ENCODE peak calls at places on chromosome 17, in six cellular contexts. D is K562, G is heart left ventricle, V is thyroid gland, L is uterus, H is GM12892. T is an unnamed sample.

GRCh38 chr17:38741853-38742421 is 6.2 kb downstream of the PCGF2 start:
- DNase-seq in H (no peak), D (no peak), L (peak), V (peak), G (peak), T (no peak)

GRCh38 chr17:55668581-55668980 is 54.1 kb downstream of the TMEM100 start:
- DNase-seq in L (no peak), V (peak), D (no peak), G (no peak), H (no peak), T (no peak)

GRCh38 chr17:78528541-78528940 is 48.7 kb downstream of the DNAH17 start:
- DNase-seq in L (no peak), G (no peak), H (no peak), D (peak), V (no peak), T (no peak)

GRCh38 chr17:1644493-1645206 is 882 bp downstream of the SCARF1 start:
- DNase-seq in G (peak), D (no peak), L (no peak), V (no peak), H (peak), T (peak)

GRCh38 chr17:81349397-81350319 is 45.6 kb upstream of the BAHCC1 start:
- DNase-seq in G (no peak), L (no peak), D (peak), V (no peak), H (no peak), T (no peak)

GRCh38 chr17:32802306-32802705 is 74.6 kb downstream of the MYO1D start:
- DNase-seq in L (no peak), G (no peak), D (no peak), V (no peak), H (no peak), T (no peak)

GRCh38 chr17:42843358-42843934 is 934 bp upstream of the AOC2 start:
- DNase-seq in H (no peak), D (peak), V (peak), G (no peak), L (no peak), T (peak)

GRCh38 chr17:5788266-5788900 is 204.1 kb upstream of the NLRP1 start:
- DNase-seq in H (no peak), G (no peak), D (no peak), V (no peak), L (no peak), T (peak)

GRCh38 chr17:79826210-79826680 is 13.0 kb downstream of the CBX4 start:
- DNase-seq in G (no peak), L (no peak), D (peak), V (no peak), H (no peak), T (no peak)

GRCh38 chr17:36742267-36743000 is 141.1 kb downstream of the MRM1 start:
- DNase-seq in V (no peak), L (no peak), D (no peak), G (no peak), H (no peak), T (no peak)

GRCh38 chr17:18025596-18026407 is 13.2 kb downstream of the ATPAF2 start:
- DNase-seq in G (no peak), L (no peak), D (peak), H (peak), V (no peak), T (peak)

GRCh38 chr17:38564869-38565268 is 40.9 kb downstream of the SRCIN1 start:
- DNase-seq in H (no peak), D (peak), G (no peak), L (no peak), V (no peak), T (no peak)

GRCh38 chr17:35094902-35095301 is 24.8 kb downstream of the RAD51D start:
- DNase-seq in G (no peak), D (no peak), V (no peak), H (no peak), L (no peak), T (peak)

GRCh38 chr17:16439867-16440351 is 24.5 kb downstream of the TRPV2 start:
- DNase-seq in V (no peak), D (no peak), L (no peak), G (no peak), H (no peak), T (no peak)

GRCh38 chr17:2734939-2735338 is 14.5 kb downstream of the CCDC92B start:
- DNase-seq in L (no peak), G (no peak), V (no peak), D (no peak), H (no peak), T (no peak)

GRCh38 chr17:14429084-14429483 is 128.2 kb downstream of the HS3ST3B1 start:
- DNase-seq in D (no peak), L (no peak), G (no peak), V (no peak), H (no peak), T (no peak)

GRCh38 chr17:1107777-1108559 is 71.8 kb downstream of the ABR start:
- DNase-seq in G (peak), D (no peak), L (no peak), H (no peak), V (no peak), T (no peak)

GRCh38 chr17:38703742-38704644 is 1.1 kb upstream of the MLLT6 start:
- DNase-seq in V (peak), D (peak), L (peak), H (peak), G (peak), T (no peak)

GRCh38 chr17:53420035-53420641 is 402.6 kb upstream of the KIF2B start:
- DNase-seq in L (no peak), H (no peak), V (no peak), G (no peak), D (no peak), T (no peak)

GRCh38 chr17:73311428-73311780 is 397 bp downstream of the CDC42EP4 start:
- DNase-seq in V (no peak), H (no peak), D (no peak), L (no peak), G (peak), T (no peak)

GRCh38 chr17:73309727-73310555 is 1.9 kb downstream of the CDC42EP4 start:
- DNase-seq in V (peak), L (no peak), G (peak), D (peak), H (no peak), T (no peak)

GRCh38 chr17:73315481-73315880 is 3.7 kb upstream of the CDC42EP4 start:
- DNase-seq in L (no peak), V (no peak), G (no peak), D (no peak), H (no peak), T (no peak)

GRCh38 chr17:73313526-73314127 is 1.8 kb upstream of the CDC42EP4 start:
- DNase-seq in H (no peak), V (no peak), G (no peak), D (no peak), L (no peak), T (no peak)

DNA sequence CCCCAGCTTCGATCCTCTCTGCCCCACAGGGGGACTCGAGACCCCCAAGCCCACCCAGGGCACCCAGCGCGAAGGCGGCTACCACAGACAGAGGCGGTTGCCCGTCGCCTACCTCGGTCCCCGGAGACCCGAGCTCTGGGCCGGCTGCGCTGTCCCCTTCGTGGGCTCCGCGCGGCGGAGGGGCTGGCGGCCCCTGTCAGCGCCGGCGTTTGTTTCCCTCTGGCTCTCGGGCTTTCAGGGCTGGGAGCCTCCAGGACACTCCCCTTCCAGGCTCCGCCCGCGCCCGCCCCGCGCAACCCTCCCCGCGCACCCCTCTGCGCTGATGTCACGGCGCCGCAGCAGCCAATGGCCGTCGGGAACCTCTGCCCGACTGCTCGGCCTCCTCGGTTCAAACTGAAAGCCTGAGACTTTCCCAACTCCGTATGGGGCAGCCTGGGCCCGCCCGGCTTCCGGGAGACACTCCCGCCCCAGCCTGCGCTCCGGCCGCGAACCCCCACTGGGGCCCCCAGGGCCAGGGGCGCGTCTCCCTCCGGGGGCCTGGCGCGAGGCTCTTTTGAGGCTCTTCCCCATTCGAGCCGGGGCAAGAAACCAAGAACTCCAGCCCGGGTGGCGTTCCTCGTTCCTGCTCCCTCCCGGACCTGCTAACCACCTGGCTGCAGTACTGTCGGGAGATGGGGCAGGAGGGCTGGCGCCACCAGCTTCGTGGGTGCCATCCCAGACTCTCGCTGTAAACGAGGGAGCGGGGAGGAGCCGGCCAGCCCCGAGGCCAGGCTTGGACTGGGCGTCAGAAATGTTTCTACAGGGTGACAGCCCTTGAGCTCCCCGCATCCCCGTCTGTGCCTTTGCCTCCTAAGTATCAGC is at the start of gene CDC42EP4:
- DNase-seq in H (peak), G (peak), L (peak), V (peak), D (peak), T (peak)
- TF ChIP-seq POLR2A in H (peak), G (peak), L (peak), V (peak), D (peak), T (peak)

DNA sequence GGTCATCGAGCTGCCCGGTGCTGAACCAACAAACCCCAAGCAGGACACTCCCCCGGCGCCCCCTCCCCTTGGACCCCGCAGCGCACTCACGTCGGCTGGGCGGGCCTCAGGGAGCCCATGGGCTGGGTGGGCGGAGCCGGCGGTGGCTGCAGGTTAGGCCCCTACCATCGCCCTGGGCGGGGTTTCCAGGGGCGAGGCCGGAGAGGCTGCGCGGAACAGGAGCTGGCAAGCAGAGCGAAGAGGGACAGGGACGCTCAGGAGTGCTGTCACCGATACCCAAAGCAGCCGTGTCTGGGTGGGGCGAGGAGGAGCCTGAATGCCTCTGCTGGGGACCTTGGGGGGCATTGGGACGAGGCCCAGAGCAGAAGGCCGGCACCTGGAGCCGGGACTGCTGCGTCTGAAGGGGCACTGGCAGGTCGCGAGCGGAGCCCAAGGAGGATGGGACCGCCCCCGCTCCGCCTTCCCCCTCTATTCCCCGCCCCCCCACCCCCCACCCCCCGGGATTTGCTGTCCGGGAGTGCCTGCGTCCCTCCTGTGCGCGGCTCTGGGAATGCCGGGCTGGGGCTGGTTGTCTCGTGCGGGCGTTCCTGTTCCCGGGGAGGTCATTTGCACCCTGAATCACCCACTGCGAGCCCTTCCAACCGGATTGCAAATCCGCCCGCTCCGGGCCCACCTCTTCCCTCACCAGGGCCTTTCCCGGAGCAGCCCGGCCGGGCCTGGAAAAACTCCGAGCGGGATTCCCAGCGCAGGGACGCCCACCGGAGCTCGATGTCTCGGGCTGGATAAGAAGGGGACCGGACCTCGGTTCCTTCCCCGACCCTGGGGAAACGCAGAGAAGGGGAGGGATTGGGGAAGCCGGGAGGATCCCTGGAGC is 902 bp downstream of the ARHGAP27 start:
- DNase-seq in L (peak), D (peak), G (peak), H (peak), V (peak), T (peak)
- TF ChIP-seq POLR2A in L (peak), D (no peak), G (no peak), H (no peak), V (no peak), T (peak)

DNA sequence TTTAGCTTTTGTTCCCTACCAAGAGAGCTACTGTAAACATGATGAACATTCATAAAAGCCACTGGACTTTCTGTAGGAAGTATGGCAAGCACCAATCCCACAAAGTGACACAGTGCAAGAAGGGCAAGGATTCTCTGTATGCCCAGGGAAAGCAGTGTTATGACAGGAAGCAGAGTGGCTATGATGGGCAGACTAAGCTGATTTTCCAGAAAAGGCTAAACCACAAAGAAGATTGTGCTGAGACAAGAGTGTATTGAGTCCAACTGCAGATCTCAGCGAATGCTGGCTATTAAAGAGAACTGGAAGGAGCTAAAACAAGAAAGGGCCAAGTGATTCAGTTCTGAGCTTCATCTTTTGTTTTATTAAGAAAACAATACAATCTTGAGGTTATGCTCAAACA is 60.5 kb upstream of the EFCAB3 start:
- DNase-seq in D (no peak), H (no peak), V (no peak), L (no peak), G (no peak), T (no peak)
- TF ChIP-seq POLR2A in D (no peak), H (no peak), V (no peak), L (no peak), G (no peak), T (no peak)

GRCh38 chr17:9239821-9240658 is 218.7 kb downstream of the NTN1 start:
- DNase-seq in L (peak), D (peak), H (peak), G (peak), V (peak), T (no peak)
- TF ChIP-seq POLR2A in L (peak), D (no peak), H (no peak), G (no peak), V (no peak), T (no peak)

T was measured in H54.